ENCODE peak calls at places on chromosome 7, in seven cellular contexts. U is HCT116, F is K562, A is WTC11, S is H1, C is GM12878, K is HepG2. L is an unnamed sample.

GRCh38 chr7:137626469-137627067 is 220.2 kb downstream of the DGKI start:
- DNase-seq in S (peak), A (peak), F (peak), K (peak), C (peak), U (peak), L (peak)

GRCh38 chr7:80311313-80311712 is 176.7 kb downstream of the GNAI1 start:
- DNase-seq in U (no peak), S (no peak), C (no peak), F (no peak), A (no peak), K (no peak), L (no peak)

GRCh38 chr7:37510043-37510634 is 61.5 kb upstream of the ELMO1 start:
- DNase-seq in K (peak), U (no peak), A (no peak), F (peak), C (no peak), S (no peak), L (peak)

GRCh38 chr7:123533929-123534382 is 439 bp downstream of the IQUB start:
- DNase-seq in A (no peak), S (no peak), F (no peak), U (no peak), K (no peak), C (no peak), L (no peak)

GRCh38 chr7:22220947-22221346 is 136.0 kb downstream of the RAPGEF5 start:
- DNase-seq in F (no peak), K (no peak), U (no peak), A (no peak), C (no peak), S (no peak), L (no peak)

GRCh38 chr7:141389423-141389822 is 161.8 kb upstream of the AGK start:
- DNase-seq in U (no peak), S (no peak), A (no peak), F (no peak), K (no peak), C (no peak), L (no peak)

GRCh38 chr7:30838008-30838407 is 66.8 kb downstream of the MINDY4 start:
- DNase-seq in S (no peak), C (no peak), K (no peak), U (no peak), A (no peak), F (no peak), L (no peak)

GRCh38 chr7:120344276-120344675 is 71.3 kb downstream of the KCND2 start:
- DNase-seq in S (no peak), F (no peak), U (no peak), C (no peak), K (no peak), A (no peak), L (no peak)

GRCh38 chr7:25669954-25670841 is 441.9 kb upstream of the NPVF start:
- DNase-seq in S (no peak), C (no peak), A (no peak), K (no peak), F (no peak), U (no peak), L (no peak)

GRCh38 chr7:55086413-55087201 is 67.8 kb downstream of the EGFR start:
- DNase-seq in S (no peak), U (peak), C (peak), F (no peak), K (peak), A (no peak), L (no peak)

GRCh38 chr7:45889367-45890067 is 1.2 kb downstream of the IGFBP1 start:
- DNase-seq in A (no peak), K (no peak), U (no peak), C (no peak), S (no peak), F (no peak), L (no peak)

GRCh38 chr7:25852249-25852994 is 299.6 kb upstream of the NFE2L3 start:
- DNase-seq in U (no peak), S (peak), C (no peak), F (no peak), K (no peak), A (peak), L (no peak)

GRCh38 chr7:916291-916941 is 38.1 kb downstream of the ADAP1 start:
- DNase-seq in A (no peak), C (no peak), U (no peak), F (no peak), K (no peak), S (no peak), L (no peak)

GRCh38 chr7:43057151-43057550 is 55.3 kb upstream of the HECW1 start:
- DNase-seq in F (no peak), C (no peak), A (no peak), U (no peak), S (no peak), K (no peak), L (no peak)

GRCh38 chr7:75611557-75612178 is 119.5 kb downstream of the SPDYE5 start:
- DNase-seq in C (no peak), K (peak), F (no peak), A (peak), U (no peak), S (peak), L (no peak)

GRCh38 chr7:22557167-22557566 is 57.2 kb upstream of the STEAP1B start:
- DNase-seq in C (no peak), F (no peak), A (no peak), S (no peak), K (no peak), U (no peak), L (no peak)

GRCh38 chr7:5143935-5144903 is 45.8 kb upstream of the WIPI2 start:
- DNase-seq in A (peak), K (no peak), C (peak), F (peak), U (no peak), S (no peak), L (no peak)

GRCh38 chr7:27684491-27684890 is 21.8 kb upstream of the HIBADH start:
- DNase-seq in U (no peak), S (no peak), F (no peak), A (no peak), C (no peak), K (no peak), L (no peak)

GRCh38 chr7:154744226-154744860 is 258.6 kb downstream of the PAXIP1 start:
- DNase-seq in U (no peak), K (no peak), C (no peak), F (peak), S (peak), A (peak), L (peak)

GRCh38 chr7:98949336-98950044 is 71.2 kb downstream of the TRRAP start:
- DNase-seq in C (no peak), K (no peak), U (no peak), F (no peak), A (no peak), S (no peak), L (no peak)

GRCh38 chr7:112497481-112497880 is 16.7 kb downstream of the LSMEM1 start:
- DNase-seq in U (no peak), K (no peak), C (peak), A (no peak), F (no peak), S (no peak), L (no peak)

GRCh38 chr7:19773361-19773760 is at the start of gene TMEM196:
- DNase-seq in C (no peak), A (peak), F (no peak), K (no peak), S (peak), U (no peak), L (no peak)

GRCh38 chr7:19776981-19777380 is 3.6 kb upstream of the TMEM196 start:
- DNase-seq in S (no peak), F (no peak), U (no peak), K (no peak), C (no peak), A (no peak), L (no peak)

GRCh38 chr7:19772323-19772722 is 1.1 kb downstream of the TMEM196 start:
- DNase-seq in K (no peak), C (no peak), S (no peak), F (no peak), A (peak), U (no peak), L (no peak)

GRCh38 chr7:19772858-19773337 is 519 bp downstream of the TMEM196 start:
- DNase-seq in C (no peak), K (no peak), A (peak), F (no peak), S (peak), U (no peak), L (peak)
- TF ChIP-seq SP1 in C (no peak), K (no peak), A (no peak), F (no peak), S (no peak), U (no peak), L (no peak)

DNA sequence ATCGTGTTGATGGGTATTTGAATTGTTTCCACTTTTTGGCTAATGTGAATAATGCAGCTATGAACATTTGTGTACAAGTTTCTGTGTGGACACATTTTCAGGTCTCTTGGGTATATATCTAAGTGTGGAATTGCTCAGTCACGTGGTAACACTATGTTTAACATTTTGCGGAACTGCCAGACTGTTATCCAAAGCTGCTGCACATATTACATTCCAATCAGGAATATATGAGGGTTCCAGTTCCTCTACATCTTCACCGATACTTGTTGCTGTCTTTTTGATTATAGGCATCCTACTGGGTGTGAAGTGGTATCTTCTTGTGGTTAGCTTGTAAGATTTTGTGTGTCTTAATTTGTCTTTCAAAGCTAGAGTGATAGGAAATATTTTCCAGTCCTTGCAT is 6.8 kb downstream of the PTPN12 start:
- DNase-seq in K (no peak), A (no peak), U (no peak), F (no peak), S (no peak), C (no peak), L (no peak)
- TF ChIP-seq SP1 in K (no peak), A (no peak), U (no peak), F (no peak), S (no peak), C (no peak), L (no peak)

GRCh38 chr7:64888561-64888900 is 14.5 kb upstream of the ZNF273 start:
- DNase-seq in K (no peak), C (no peak), F (no peak), S (peak), U (no peak), A (no peak), L (no peak)

GRCh38 chr7:64889686-64890162 is 13.3 kb upstream of the ZNF273 start:
- DNase-seq in A (no peak), S (peak), K (no peak), C (no peak), U (no peak), F (no peak), L (no peak)

GRCh38 chr7:64890761-64891666 is 12.1 kb upstream of the ZNF273 start:
- DNase-seq in K (no peak), U (no peak), F (no peak), C (no peak), S (no peak), A (no peak), L (no peak)

GRCh38 chr7:64887756-64888508 is 15.1 kb upstream of the ZNF273 start:
- DNase-seq in A (peak), C (no peak), F (no peak), S (peak), U (no peak), K (peak), L (no peak)

GRCh38 chr7:64888901-64889685 is 14.0 kb upstream of the ZNF273 start:
- DNase-seq in F (no peak), S (peak), C (no peak), K (no peak), U (no peak), A (no peak), L (no peak)
- TF ChIP-seq SP1 in F (no peak), S (no peak), C (no peak), K (no peak), U (no peak), A (no peak), L (no peak)

DNA sequence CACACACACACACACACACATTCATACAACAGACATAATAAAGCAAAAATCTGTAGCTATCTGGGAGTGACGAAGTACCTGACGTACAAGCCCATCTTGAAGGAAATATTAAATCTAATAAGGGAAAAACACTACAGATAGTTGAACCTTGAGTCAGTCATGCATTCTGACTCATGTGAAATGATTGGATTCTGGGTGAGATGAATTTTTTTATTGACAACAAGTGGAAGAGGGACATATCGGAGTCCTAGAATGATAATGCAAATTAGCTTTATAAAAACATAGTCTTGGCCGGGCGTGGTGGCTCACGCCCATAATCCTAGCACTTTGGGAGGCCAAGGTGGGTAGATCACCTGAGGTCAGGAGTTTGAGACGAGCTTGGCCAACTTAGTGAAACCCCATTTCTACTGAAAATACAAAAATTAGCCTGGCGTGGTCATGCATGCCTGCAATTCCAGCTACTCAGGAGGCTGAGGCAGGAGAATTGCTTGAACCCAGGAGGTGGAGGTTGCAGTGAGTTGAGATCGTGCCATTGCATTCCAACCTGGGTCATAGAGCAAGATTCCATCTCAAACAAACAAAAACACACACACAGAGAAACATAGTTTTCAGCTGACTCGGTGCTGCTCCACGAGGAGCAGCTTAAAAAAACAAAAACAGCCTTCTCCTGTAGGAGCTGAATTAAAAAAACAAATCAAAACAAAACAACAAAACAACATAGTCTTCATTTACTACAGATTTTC is 154.4 kb upstream of the MKLN1 start:
- DNase-seq in A (no peak), U (peak), K (no peak), C (no peak), S (no peak), F (no peak), L (no peak)
- TF ChIP-seq SP1 in A (no peak), U (no peak), K (no peak), C (no peak), S (no peak), F (no peak), L (no peak)

DNA sequence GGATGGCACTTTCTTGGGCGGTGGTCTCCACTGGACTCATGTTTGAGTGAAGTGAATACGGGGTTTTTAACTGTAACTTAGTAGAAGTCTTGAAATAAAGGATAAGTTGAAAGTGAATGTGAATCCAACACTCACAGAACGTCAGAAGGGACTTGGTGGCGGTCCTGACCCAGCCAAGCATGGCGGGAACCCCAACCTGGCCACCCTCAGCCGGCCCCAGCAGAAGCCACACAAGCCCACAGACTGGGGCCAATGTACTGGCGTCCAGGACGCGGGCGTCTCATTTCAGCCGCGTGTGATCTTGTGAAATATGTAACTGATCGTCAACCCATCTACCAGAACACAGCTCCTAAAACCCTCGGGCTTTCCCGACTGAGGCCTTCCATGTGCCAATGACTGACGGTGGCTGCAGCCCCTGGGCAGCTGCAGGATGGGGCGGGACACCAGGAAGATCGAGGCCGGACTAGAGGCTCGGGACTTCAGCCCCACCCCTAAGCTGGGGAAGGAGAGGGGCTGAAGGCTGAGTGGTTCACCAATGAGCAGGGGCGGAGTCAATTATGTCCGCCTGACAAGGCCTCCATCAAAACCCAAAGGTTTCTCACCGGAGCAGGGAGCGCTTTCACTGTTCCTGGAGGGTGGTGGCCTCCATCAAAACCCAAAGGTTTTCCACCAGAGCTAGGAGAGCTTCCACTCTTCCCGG is 161.5 kb downstream of the MAD1L1 start:
- DNase-seq in S (no peak), K (no peak), U (no peak), A (peak), C (no peak), F (peak), L (no peak)
- TF ChIP-seq SP1 in S (no peak), K (no peak), U (no peak), A (no peak), C (no peak), F (no peak), L (no peak)

GRCh38 chr7:16078076-16078952 is 343.0 kb downstream of the CRPPA start:
- DNase-seq in C (no peak), U (peak), F (peak), K (peak), A (no peak), S (no peak), L (peak)
- TF ChIP-seq SP1 in C (no peak), U (no peak), F (no peak), K (no peak), A (no peak), S (no peak), L (no peak)

DNA sequence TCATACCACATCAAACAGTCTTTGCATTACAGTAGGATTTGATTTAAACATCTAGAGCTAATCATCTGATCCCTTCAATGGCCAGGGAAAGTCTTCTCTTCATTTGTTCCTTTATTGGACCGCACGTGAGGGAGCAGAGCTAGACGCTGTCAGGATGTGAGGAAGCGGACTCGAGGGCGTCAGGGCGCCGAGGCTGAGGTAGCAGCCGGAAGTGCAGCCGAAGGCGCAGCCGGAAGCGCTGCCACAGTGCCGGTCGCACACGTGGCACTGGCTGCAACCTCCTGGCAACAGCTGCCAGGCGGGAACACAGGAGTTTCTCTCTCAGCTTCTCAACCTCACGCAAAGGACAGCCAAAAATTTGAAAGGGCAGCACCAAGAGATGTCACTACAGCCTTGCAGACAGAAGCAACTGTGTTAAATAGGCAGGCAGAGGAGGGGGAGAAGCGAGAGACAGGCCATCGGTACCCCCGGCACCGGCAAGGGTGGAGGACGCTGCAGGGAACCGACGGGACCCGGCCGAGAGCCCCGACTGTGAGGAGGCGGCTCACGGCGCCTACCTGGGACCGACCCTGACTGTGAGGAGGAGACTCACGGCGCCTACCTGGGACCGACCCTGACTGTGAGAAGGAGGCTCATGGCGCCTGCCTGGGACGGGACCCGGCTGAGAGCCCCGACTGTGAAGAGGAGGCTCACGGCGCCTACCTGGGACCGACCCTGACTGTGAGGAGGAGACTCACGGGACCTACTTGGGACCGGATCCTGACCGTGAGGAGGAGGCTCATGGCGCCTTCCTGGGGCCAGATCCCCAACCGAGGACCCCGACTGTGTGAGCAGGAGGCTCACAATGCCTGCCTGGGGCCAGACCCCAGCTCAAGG is 32.3 kb downstream of the VIPR2 start:
- DNase-seq in A (no peak), S (no peak), C (no peak), U (no peak), K (no peak), F (no peak), L (no peak)
- TF ChIP-seq SP1 in A (no peak), S (no peak), C (no peak), U (no peak), K (no peak), F (no peak), L (no peak)

GRCh38 chr7:44639701-44640321 is 33.4 kb downstream of the OGDH start:
- DNase-seq in U (peak), K (peak), F (no peak), S (no peak), A (peak), C (no peak), L (no peak)
- TF ChIP-seq SP1 in U (no peak), K (no peak), F (no peak), S (no peak), A (no peak), C (no peak), L (no peak)

L was measured in HEK293T.